ENCODE peak calls at places on chromosomes 13 and 19, in four cellular contexts. F is GM23338, B is OCI-LY7, J is PC-3. P is an unnamed sample.

GRCh38 chr19:38557205-38557799 is 60.5 kb downstream of the MAP4K1 start:
- DNase-seq in B (peak), F (no peak), J (peak), P (no peak)

GRCh38 chr19:10365518-10365917 is 14.9 kb downstream of the TYK2 start:
- DNase-seq in B (no peak), F (no peak), J (no peak), P (no peak)

GRCh38 chr19:3607398-3608078 is 863 bp upstream of the TBXA2R start:
- DNase-seq in J (peak), F (peak), B (no peak), P (no peak)

GRCh38 chr13:60795219-60795618 is 398.2 kb downstream of the TDRD3 start:
- DNase-seq in B (no peak), F (no peak), J (no peak), P (no peak)

GRCh38 chr19:44848805-44849457 is 2.8 kb downstream of the NECTIN2 start:
- DNase-seq in B (no peak), J (no peak), F (no peak), P (peak)

GRCh38 chr19:50897612-50898011 is 13.6 kb downstream of the KLK4 start:
- DNase-seq in F (no peak), J (peak), B (no peak), P (no peak)

GRCh38 chr13:80979035-80979641 is 638.2 kb upstream of the SPRY2 start:
- DNase-seq in B (peak), F (peak), J (peak), P (peak)

GRCh38 chr13:77184455-77184854 is 142.4 kb downstream of the MYCBP2 start:
- DNase-seq in B (peak), F (no peak), J (no peak), P (no peak)

GRCh38 chr19:3107658-3108057 is 13.5 kb downstream of the GNA11 start:
- DNase-seq in J (no peak), F (no peak), B (no peak), P (no peak)

GRCh38 chr19:55080121-55080914 is 4.6 kb downstream of the EPS8L1 start:
- DNase-seq in F (peak), J (no peak), B (peak), P (peak)

GRCh38 chr19:33621811-33622504 is at the start of gene CHST8:
- DNase-seq in F (peak), J (no peak), B (no peak), P (peak)

GRCh38 chr19:5340637-5341447 is at the start of gene PTPRS:
- DNase-seq in B (peak), F (peak), J (peak), P (peak)

DNA sequence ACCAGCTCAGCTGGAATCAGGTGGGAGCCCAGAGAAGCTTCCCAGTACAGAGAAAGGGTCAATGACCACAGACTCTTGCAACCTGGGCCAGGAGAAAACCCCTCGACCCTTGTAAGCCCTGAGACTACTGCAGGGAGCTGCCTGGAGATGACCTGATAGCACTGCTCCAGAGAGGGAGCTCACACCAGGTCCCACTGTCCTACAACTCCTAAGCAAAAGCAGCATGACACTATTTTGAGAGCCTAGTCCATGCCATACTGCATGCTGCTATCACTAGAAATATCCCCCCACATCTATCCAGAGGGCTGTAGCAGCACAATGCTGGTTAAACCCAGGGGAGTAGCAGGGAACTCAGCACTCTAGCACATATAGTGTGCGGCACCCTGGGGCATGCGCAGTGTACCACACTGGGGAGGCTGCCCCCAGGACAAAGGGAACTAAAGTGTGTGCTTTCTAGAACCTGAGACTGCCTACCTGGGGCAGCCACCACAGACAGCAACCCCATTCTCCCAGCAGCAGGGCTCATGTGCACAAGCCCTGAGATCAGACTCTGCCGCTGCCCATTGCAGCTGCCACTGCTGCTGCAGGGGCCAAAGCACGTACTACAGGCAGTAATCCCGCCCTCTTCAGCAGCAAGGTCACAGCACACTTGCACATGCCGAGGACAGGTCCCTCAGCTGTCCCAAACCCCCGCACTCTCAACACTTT is 27.1 kb upstream of the N4BP2L1 start:
- DNase-seq in J (no peak), B (no peak), F (peak), P (no peak)
- TF ChIP-seq CTCF in J (no peak), B (no peak), F (no peak), P (no peak)

DNA sequence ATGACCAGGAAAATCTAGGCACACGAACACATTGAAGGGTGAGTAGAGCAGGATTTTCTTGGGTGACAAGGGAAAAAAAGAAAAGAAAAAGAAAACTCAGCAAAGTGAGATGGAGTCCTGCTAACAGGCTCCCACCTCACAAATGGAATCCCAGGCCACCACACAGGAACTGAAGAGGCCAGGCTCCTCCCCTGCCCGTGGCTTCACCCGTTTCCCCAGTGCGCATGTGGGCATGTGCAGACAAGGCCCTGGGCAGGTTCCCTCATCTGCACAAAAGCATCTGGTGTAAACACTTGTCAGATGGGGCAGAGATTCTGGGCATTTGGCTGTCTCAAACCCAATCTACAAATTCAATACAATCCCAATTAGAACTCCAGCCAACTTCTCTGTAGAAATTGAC is 24.5 kb downstream of the CFAP97D2 start:
- DNase-seq in J (no peak), B (no peak), F (no peak), P (no peak)
- TF ChIP-seq EZH2phosphoT487 in J (no peak), B (no peak), F (no peak), P (no peak)

DNA sequence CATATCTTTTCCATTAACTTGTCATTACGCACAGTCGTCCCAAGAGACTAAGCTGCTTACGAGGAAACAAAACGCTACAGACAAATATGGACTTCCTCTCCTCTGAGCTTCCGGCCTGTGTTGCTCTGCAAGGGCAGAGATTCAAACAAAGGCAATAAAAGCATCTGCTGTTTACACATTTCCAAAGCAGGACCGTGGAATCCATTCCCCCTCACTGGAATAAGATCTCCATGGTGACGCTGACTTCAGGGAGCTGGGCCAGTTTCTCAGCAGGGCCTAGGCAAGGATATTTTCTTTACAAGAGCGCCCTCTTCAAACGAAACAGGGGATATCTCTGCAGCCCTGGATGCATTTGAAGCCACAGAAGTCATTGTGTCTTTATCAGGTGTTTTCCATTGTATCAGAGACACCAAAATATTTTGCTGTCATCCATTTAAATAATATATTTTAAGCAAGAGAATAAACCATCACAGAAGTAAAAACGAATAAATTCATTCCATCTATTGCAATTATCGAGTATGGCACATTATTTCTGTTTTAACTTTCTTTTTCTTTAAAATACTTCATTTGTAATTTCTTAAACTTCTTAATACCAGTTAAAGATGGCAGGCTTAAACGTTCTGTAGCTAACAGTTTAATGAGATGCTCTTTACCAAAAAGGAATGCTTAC is 177.5 kb downstream of the DCLK1 start:
- DNase-seq in F (peak), J (peak), B (peak), P (peak)
- TF ChIP-seq CTCF in F (peak), J (peak), B (peak), P (peak)

DNA sequence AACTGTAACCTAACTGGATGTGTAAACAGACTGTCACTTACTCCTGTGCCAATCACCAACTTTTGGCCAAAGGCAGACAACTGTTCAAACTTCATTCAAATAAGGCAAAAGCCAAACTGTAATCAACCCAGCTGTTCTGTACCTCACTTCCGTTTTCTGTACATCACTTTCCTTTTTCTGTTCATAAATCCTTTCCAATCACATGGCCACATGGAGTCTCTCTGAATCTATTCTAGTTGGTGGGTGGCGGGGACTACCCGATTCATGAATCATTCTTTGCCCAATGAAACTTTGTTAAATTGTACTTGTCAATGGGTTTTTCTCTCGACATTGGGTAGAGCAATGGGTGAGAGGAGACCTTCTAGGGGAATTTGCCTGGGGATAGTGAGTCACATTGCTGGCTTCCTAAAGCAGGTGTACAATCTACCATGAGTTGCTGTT is 178.3 kb upstream of the RFC3 start:
- DNase-seq in F (no peak), J (peak), B (peak), P (no peak)
- TF ChIP-seq EZH2phosphoT487 in F (no peak), J (no peak), B (no peak), P (no peak)

DNA sequence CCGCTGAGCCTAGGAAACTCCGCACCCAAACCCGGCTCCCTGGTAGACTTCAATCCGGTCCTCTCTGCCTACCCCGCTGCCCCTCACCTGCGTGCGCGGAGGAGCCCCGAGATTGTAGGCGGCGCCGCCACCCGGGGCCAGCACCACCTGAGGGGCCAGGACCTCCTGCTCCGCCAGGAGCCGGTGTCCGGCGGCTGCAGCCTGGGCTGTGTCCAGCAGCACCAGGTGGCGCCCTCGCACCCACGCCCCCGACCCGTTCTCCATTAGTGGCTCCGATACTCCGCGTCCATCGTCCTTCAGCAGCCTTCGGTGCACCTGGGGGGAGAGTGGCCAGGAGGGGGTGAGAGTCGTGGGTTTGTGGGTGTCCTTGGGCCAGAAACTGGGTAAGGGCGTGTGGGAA is 18.5 kb downstream of the MAN2B1 start:
- DNase-seq in B (no peak), J (no peak), F (peak), P (no peak)
- TF ChIP-seq CTCF in B (peak), J (peak), F (peak), P (peak)

DNA sequence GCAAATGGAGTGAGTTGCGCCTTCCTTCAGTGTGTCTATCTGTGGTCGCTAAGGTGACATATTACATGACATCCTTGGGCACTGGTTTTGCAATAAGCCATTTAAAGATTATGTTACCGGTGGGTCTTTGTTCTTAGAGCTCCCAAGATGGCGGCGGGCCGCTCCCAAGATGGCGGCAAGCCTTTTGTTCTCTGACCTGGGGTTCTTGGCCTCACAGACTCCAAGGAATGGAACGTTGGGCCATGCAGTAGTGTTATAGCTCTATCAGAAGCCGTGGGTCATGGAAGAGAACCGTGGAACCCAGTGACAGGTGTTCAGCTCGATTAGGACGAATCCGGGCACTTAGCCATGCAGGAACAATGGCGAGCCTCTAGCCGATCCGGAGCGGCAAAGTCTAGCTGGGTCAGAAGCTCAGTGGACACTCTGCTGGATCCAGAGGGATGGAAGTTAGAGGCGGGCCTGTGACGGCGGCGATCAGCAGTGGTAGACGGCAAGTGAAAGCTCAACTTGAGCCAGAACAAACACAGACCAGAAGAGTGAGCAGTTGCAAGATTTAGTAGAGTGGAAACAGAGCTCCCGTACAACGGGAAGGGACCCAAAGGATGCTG is 188.6 kb downstream of the TEX29 start:
- DNase-seq in B (no peak), F (no peak), J (no peak), P (no peak)
- TF ChIP-seq EZH2phosphoT487 in B (no peak), F (no peak), J (no peak), P (no peak)

DNA sequence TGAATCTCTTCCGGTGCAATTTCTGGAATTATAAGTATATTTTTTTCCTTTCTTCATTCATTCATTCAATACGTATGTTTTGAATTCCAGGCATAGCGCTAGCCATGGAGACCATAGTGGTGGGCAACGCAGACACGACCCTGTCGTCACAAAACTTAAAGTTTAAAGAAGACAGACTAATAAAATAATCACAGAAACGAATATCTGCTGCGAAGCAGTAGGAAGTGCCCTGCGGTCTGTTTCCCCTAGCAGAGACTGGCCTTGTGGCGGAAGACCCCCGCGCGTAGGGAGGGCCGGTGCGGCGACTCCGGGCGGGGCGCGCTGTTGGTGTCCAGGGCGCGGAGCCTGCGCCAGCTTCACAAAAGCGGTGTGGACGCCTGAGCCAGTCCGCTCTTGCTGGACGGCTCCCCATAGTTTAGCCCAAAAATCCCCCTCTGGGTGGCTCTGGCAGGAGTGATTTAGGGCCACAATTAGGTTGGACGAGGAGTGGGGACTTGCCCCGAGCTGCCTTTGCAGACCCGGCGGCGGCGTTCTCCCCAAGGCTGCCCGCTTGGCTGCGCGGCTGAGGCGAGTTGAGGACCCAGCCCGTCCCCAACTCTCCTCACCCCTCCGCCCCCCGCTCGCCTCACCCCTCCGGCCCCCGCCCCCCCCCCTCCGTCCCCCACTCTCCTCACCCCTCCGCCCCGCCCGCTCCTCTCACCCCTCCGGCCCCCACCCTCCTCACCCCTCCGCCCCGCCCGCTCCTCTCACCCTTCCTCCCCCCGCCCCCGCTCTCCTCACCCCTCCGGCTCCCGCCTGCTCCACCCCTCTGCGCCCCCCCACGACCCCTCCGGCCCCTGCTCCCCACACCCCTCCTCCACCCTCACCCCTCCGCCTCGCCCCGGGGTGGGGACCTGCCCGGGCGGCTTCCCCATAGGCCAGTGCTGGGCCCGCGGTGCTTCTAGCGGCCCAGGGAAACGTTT is 14.2 kb upstream of the LATS2 start:
- DNase-seq in B (no peak), F (peak), J (no peak), P (peak)
- TF ChIP-seq CTCF in B (no peak), F (peak), J (no peak), P (no peak)